ENCODE peak calls at places on chromosome 20, in six cellular contexts. L, U, H, K, M and I are unnamed samples.

GRCh38 chr20:14344746-14345145 is 7.3 kb upstream of the FLRT3 start:
- DNase-seq in L (no peak), U (no peak), H (peak), K (no peak), M (no peak), I (no peak)

GRCh38 chr20:16699287-16699686 is 30.5 kb upstream of the SNRPB2 start:
- DNase-seq in L (no peak), U (no peak), H (no peak), K (no peak), M (no peak), I (no peak)

GRCh38 chr20:11432407-11432806 is 485.3 kb upstream of the BTBD3 start:
- DNase-seq in L (peak), U (no peak), H (no peak), K (peak), M (no peak), I (no peak)

GRCh38 chr20:40319741-40320499 is 369.1 kb downstream of the MAFB start:
- DNase-seq in L (no peak), U (no peak), H (no peak), K (no peak), M (no peak), I (no peak)

GRCh38 chr20:29742699-29743100 is 1514.8 kb upstream of the DEFB115 start:
- DNase-seq in L (no peak), U (no peak), H (no peak), K (no peak), M (no peak), I (no peak)

GRCh38 chr20:21555470-21556120 is 41.7 kb upstream of the NKX2-2 start:
- DNase-seq in L (no peak), U (no peak), H (no peak), K (no peak), M (no peak), I (no peak)

GRCh38 chr20:42484335-42484734 is 705.4 kb downstream of the PTPRT start:
- DNase-seq in L (peak), U (no peak), H (no peak), K (no peak), M (no peak), I (no peak)

GRCh38 chr20:347317-347639 is 367 bp downstream of the NRSN2 start:
- DNase-seq in L (no peak), U (no peak), H (no peak), K (no peak), M (no peak), I (no peak)

GRCh38 chr20:5364136-5364821 is 47.5 kb upstream of the PROKR2 start:
- DNase-seq in L (no peak), U (no peak), H (no peak), K (no peak), M (no peak), I (no peak)

GRCh38 chr20:43751167-43752050 is 24.6 kb upstream of the GTSF1L start:
- DNase-seq in L (peak), U (no peak), H (no peak), K (peak), M (peak), I (no peak)

GRCh38 chr20:14948416-14948815 is 611.0 kb upstream of the FLRT3 start:
- DNase-seq in L (no peak), U (no peak), H (no peak), K (peak), M (no peak), I (no peak)

GRCh38 chr20:48684501-48685041 is 143.2 kb downstream of the PREX1 start:
- DNase-seq in L (no peak), U (no peak), H (no peak), K (no peak), M (peak), I (no peak)

GRCh38 chr20:6848992-6849391 is 81.5 kb downstream of the BMP2 start:
- DNase-seq in L (no peak), U (no peak), H (no peak), K (no peak), M (no peak), I (no peak)

GRCh38 chr20:33784225-33784624 is 26.9 kb upstream of the CHMP4B start:
- DNase-seq in L (no peak), U (no peak), H (no peak), K (no peak), M (no peak), I (no peak)

GRCh38 chr20:19652591-19653026 is 105.4 kb upstream of the RIN2 start:
- DNase-seq in L (no peak), U (no peak), H (no peak), K (no peak), M (no peak), I (no peak)

GRCh38 chr20:52047811-52048302 is 143.7 kb downstream of the ZFP64 start:
- DNase-seq in L (no peak), U (no peak), H (no peak), K (no peak), M (no peak), I (peak)

GRCh38 chr20:40897177-40897700 is 131.4 kb upstream of the TOP1 start:
- DNase-seq in L (peak), U (no peak), H (no peak), K (no peak), M (no peak), I (no peak)

GRCh38 chr20:61460261-61461047 is 208.4 kb downstream of the CDH4 start:
- DNase-seq in L (no peak), U (no peak), H (no peak), K (no peak), M (no peak), I (no peak)

GRCh38 chr20:25573288-25574251 is 11.8 kb downstream of the NINL start:
- DNase-seq in L (peak), U (peak), H (no peak), K (no peak), M (no peak), I (no peak)

GRCh38 chr20:44805991-44806729 is 4.2 kb downstream of the RIMS4 start:
- DNase-seq in L (peak), U (peak), H (no peak), K (no peak), M (no peak), I (peak)

GRCh38 chr20:53149184-53149651 is 177.1 kb downstream of the TSHZ2 start:
- DNase-seq in L (no peak), U (no peak), H (no peak), K (no peak), M (no peak), I (no peak)

GRCh38 chr20:25487306-25487705 is 79.8 kb downstream of the GINS1 start:
- DNase-seq in L (no peak), U (no peak), H (no peak), K (no peak), M (no peak), I (no peak)

GRCh38 chr20:44896583-44896982 is 11.1 kb downstream of the YWHAB start:
- DNase-seq in L (peak), U (no peak), H (no peak), K (no peak), M (no peak), I (no peak)

GRCh38 chr20:52926505-52926904 is 45.7 kb upstream of the TSHZ2 start:
- DNase-seq in L (no peak), U (no peak), H (no peak), K (no peak), M (no peak), I (no peak)

GRCh38 chr20:22374678-22375590 is 209.4 kb downstream of the FOXA2 start:
- DNase-seq in L (peak), U (no peak), H (no peak), K (peak), M (no peak), I (no peak)

GRCh38 chr20:59023616-59024015 is 4.4 kb downstream of the TUBB1 start:
- DNase-seq in L (no peak), U (no peak), H (no peak), K (no peak), M (no peak), I (no peak)

GRCh38 chr20:62500237-62500864 is 24.6 kb upstream of the GATA5 start:
- DNase-seq in L (peak), U (peak), H (peak), K (peak), M (peak), I (peak)

GRCh38 chr20:61599061-61599930 is 347.2 kb downstream of the CDH4 start:
- DNase-seq in L (no peak), U (peak), H (no peak), K (no peak), M (no peak), I (no peak)

GRCh38 chr20:4949833-4950178 is 51.5 kb downstream of the SLC23A2 start:
- DNase-seq in L (peak), U (no peak), H (peak), K (peak), M (no peak), I (peak)

GRCh38 chr20:36277546-36277945 is 28.6 kb upstream of the DLGAP4 start:
- DNase-seq in L (no peak), U (no peak), H (no peak), K (no peak), M (no peak), I (no peak)

GRCh38 chr20:17381701-17382100 is 149.5 kb downstream of the BFSP1 start:
- DNase-seq in L (no peak), U (no peak), H (no peak), K (peak), M (no peak), I (no peak)

GRCh38 chr20:19992996-19993908 is 23.9 kb upstream of the NAA20 start:
- DNase-seq in L (peak), U (peak), H (peak), K (peak), M (no peak), I (peak)

GRCh38 chr20:87372-87771 is at the start of gene DEFB125:
- DNase-seq in L (no peak), U (no peak), H (no peak), K (no peak), M (no peak), I (no peak)

GRCh38 chr20:35387334-35387733 is 24.4 kb downstream of the UQCC1 start:
- DNase-seq in L (peak), U (no peak), H (no peak), K (peak), M (no peak), I (no peak)

GRCh38 chr20:15576401-15576800 is 996.8 kb downstream of the KIF16B start:
- DNase-seq in L (no peak), U (no peak), H (no peak), K (no peak), M (no peak), I (no peak)

DNA sequence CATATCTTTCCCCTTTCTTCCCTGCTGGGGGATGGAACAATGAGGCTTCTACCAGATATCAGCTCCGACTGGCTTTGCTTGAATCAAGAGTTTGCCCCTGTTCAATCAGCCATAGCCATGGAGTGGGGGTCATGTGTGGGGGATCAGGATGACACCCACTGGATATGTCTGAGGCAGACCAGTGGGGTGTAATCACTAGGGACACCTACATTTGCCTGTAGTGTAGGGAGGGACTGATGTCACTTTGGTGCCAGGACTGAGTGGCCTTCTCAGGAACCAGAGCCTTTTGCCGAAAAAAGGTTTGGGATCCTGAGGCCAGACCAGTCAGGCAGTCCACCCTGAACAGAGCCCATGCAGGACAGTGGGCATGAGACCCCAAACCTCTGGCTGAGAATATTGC is 1.0 kb downstream of the ITPA start:
- DNase-seq in L (no peak), U (no peak), H (no peak), K (no peak), M (no peak), I (no peak)
- H3K4me3 ChIP-seq in L (peak), U (peak), H (peak), K (peak), M (peak), I (peak)

GRCh38 chr20:54209216-54209813 is 1.4 kb downstream of the PFDN4 start:
- DNase-seq in L (no peak), U (no peak), H (no peak), K (no peak), M (no peak), I (no peak)

GRCh38 chr20:54204063-54204462 is 3.8 kb upstream of the PFDN4 start:
- DNase-seq in L (no peak), U (no peak), H (no peak), K (no peak), M (no peak), I (no peak)

GRCh38 chr20:54208492-54209044 is 681 bp downstream of the PFDN4 start:
- DNase-seq in L (peak), U (no peak), H (peak), K (peak), M (no peak), I (peak)

GRCh38 chr20:54207743-54208491 is at the start of gene PFDN4:
- DNase-seq in L (peak), U (peak), H (peak), K (peak), M (peak), I (peak)

DNA sequence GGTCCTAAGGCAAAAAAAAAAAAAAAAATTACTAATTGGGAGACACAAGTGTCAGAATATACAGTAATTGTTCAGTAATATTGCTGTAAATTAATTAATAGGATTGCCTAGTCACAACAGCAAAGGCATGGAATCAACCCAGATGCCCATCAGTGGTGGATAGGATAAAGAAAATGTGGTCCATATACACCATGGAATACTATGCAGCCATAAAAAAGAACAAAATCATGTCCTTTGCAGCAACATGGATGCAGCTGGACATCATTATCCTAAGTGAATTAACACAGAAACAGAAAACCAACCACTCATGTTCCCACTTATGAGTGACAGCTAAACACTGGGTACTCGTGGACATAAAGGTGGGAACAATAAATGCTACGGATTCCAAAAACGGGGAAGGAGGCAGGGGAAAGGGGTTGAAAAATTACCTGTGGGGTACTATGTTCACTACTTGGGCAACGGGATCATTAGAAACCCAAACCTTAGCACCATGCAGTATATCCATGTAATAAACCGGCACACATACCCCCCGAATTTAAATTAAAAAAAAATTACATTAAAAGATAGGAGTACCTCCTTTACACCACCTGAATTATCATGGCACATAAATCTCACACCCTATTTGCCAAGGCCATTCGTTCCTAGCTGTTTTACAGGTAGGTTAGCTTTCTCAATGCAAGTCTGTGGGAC is 689 bp upstream of the PFDN4 start:
- DNase-seq in L (no peak), U (no peak), H (no peak), K (no peak), M (no peak), I (no peak)
- H3K4me3 ChIP-seq in L (no peak), U (peak), H (peak), K (peak), M (peak), I (peak)

GRCh38 chr20:64114356-64114971 is 7.1 kb upstream of the NPBWR2 start:
- DNase-seq in L (no peak), U (no peak), H (no peak), K (no peak), M (peak), I (no peak)

GRCh38 chr20:64113796-64114355 is 6.5 kb upstream of the NPBWR2 start:
- DNase-seq in L (no peak), U (peak), H (no peak), K (no peak), M (peak), I (no peak)

GRCh38 chr20:64111841-64112641 is 4.7 kb upstream of the NPBWR2 start:
- DNase-seq in L (no peak), U (peak), H (no peak), K (no peak), M (peak), I (no peak)

GRCh38 chr20:64113444-64113775 is 6.0 kb upstream of the NPBWR2 start:
- DNase-seq in L (no peak), U (no peak), H (no peak), K (no peak), M (peak), I (no peak)

GRCh38 chr20:64112691-64113443 is 5.5 kb upstream of the NPBWR2 start:
- DNase-seq in L (no peak), U (peak), H (no peak), K (no peak), M (peak), I (no peak)
- H3K4me3 ChIP-seq in L (no peak), U (no peak), H (no peak), K (no peak), M (no peak), I (no peak)

GRCh38 chr20:37693203-37693602 is 627 bp upstream of the CTNNBL1 start:
- DNase-seq in L (peak), U (no peak), H (no peak), K (no peak), M (no peak), I (no peak)
- H3K4me3 ChIP-seq in L (peak), U (peak), H (peak), K (peak), M (peak), I (peak)

DNA sequence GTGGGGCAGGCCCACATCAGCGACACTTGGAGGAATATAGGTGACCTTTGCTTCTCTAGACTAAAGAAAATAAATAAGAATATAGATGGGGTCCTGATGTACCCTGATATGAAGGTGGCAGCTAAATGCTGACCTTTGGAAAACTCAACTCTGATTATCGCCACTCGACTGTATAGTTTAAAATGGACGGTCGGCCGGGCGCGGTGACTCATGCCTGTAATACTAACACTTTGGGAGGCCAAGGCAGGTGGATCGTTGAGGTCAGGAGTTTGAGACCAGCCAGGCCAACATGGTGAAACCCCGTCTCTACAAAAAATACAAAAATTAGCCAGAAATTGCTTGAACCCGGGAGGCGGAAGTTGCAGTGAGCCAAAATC is 151.8 kb downstream of the ZMYND8 start:
- DNase-seq in L (no peak), U (no peak), H (no peak), K (no peak), M (no peak), I (no peak)
- H3K4me3 ChIP-seq in L (no peak), U (no peak), H (no peak), K (peak), M (no peak), I (no peak)

DNA sequence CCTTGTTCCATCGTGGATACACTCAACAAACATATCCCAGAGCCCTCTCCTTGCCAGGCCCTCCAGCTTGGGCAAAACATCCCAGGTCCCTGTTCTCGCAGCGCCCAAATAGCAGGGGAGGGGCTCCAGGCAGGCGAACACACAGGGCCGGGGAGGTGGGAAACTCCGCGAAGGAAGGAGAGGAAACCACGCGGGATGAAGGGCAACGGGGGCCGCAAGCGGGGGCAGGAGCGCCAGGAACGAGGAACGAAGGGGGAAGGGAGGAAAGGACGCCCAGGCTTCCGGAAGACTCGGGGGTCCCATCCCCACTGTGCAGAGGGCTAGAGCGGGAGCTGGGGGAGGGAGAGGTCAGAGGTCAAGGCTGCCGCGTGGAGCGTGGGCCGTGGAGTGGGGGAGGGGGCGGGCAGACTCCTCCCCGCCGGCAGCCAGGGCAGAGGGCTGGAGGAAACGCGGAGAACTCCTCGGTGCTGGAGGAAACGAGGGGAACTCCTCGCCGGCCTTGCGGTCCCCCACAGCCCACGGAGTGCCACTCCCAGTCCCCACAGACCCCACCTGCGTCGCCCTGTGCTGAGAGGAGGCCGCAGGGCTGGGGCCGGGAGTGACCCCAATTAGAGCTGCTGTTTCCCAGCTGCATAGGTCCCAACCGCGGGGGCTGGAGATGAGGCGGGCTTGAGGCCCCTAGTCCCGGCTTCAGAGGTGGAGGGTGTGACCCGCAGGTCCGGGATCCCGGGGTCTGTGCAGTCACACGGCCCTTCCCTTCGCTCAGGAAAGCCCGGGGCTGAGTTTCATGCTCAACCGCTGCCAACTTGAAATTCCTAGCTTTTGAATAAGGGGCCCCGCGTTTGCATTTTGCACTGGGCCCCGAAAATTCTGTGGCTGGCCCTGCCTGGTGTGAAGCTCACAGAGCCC is 1.2 kb upstream of the RBM38 start:
- DNase-seq in L (no peak), U (peak), H (no peak), K (no peak), M (peak), I (no peak)
- H3K4me3 ChIP-seq in L (no peak), U (peak), H (no peak), K (peak), M (peak), I (peak)

DNA sequence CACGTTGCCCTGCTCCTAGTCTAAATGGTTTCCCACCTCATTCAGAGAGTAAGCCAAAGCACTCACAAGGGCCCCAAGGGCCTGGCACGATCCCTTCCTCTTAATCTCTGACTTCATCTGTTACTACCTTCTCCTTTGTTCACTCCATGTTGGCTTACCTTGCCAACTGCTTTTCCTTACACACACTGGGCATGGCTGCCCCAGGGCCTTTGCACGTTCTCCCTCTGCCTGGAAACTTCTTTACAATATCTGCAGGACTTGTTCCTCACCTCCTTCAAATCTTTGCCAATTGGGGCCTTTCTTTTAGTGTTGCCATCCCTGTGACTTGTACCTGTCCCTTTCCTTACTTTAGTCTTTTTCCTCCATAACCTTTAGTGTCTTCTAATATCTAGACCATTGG is 73.9 kb downstream of the PLCB4 start:
- DNase-seq in L (no peak), U (no peak), H (no peak), K (no peak), M (no peak), I (no peak)
- H3K4me3 ChIP-seq in L (no peak), U (no peak), H (no peak), K (no peak), M (no peak), I (no peak)